ENCODE peak calls at places on chromosomes 16 and 17, in seven cellular contexts. U, K, L, O, G, D and F are unnamed samples.

GRCh38 chr17:3588104-3588503 is 21.1 kb downstream of the TRPV1 start:
- DNase-seq in D (no peak), L (no peak), K (no peak), U (no peak), O (no peak), G (no peak), F (no peak)

GRCh38 chr17:17672453-17673368 is 8.5 kb upstream of the RAI1 start:
- DNase-seq in L (no peak), D (peak), O (no peak), K (no peak), G (no peak), U (peak), F (no peak)

GRCh38 chr16:72946474-72947194 is 101.3 kb downstream of the ZFHX3 start:
- DNase-seq in O (no peak), L (no peak), D (no peak), U (no peak), K (no peak), G (no peak), F (no peak)

GRCh38 chr16:84378567-84378966 is 10.2 kb downstream of the ATP2C2 start:
- DNase-seq in L (no peak), U (no peak), O (no peak), D (no peak), K (no peak), G (no peak), F (no peak)

GRCh38 chr16:55471448-55472097 is 7.4 kb upstream of the MMP2 start:
- DNase-seq in L (no peak), O (no peak), G (no peak), K (no peak), U (peak), D (peak), F (no peak)

GRCh38 chr17:72735602-72736001 is 356.9 kb downstream of the SLC39A11 start:
- DNase-seq in U (no peak), O (no peak), L (no peak), K (no peak), G (no peak), D (no peak), F (no peak)

GRCh38 chr17:42520540-42520951 is 15.5 kb upstream of the NAGLU start:
- DNase-seq in U (no peak), G (no peak), D (peak), O (no peak), L (no peak), K (no peak), F (peak)

GRCh38 chr17:8375738-8376259 is 705 bp downstream of the KRABD2 start:
- DNase-seq in G (no peak), K (peak), D (peak), L (peak), U (no peak), O (no peak), F (no peak)

GRCh38 chr16:52591441-52592215 is 44.7 kb upstream of the TOX3 start:
- DNase-seq in L (no peak), G (no peak), D (no peak), O (no peak), K (no peak), U (no peak), F (no peak)

GRCh38 chr17:27203241-27203640 is 90.7 kb upstream of the WSB1 start:
- DNase-seq in L (no peak), D (no peak), G (no peak), O (no peak), K (no peak), U (no peak), F (no peak)

GRCh38 chr16:25063865-25064264 is 47.7 kb upstream of the LCMT1 start:
- DNase-seq in L (no peak), O (no peak), U (peak), D (no peak), K (no peak), G (peak), F (no peak)

GRCh38 chr17:43526886-43527648 is 19.1 kb downstream of the ETV4 start:
- DNase-seq in D (no peak), G (no peak), O (no peak), L (no peak), U (no peak), K (no peak), F (no peak)

GRCh38 chr17:57721967-57722703 is 23.0 kb downstream of the CCDC182 start:
- DNase-seq in G (peak), D (no peak), U (no peak), L (no peak), K (no peak), O (no peak), F (no peak)

GRCh38 chr16:62955033-62955349 is 918.8 kb upstream of the CDH8 start:
- DNase-seq in G (no peak), L (no peak), D (no peak), U (no peak), K (no peak), O (no peak), F (no peak)

GRCh38 chr17:83136156-83136555 is 56.7 kb downstream of the METRNL start:
- DNase-seq in L (no peak), O (no peak), G (no peak), D (no peak), K (no peak), U (no peak), F (no peak)

GRCh38 chr17:48555183-48555615 is 10.3 kb upstream of the HOXB2 start:
- DNase-seq in O (no peak), U (peak), G (peak), D (no peak), L (no peak), K (no peak), F (no peak)

GRCh38 chr17:4607773-4608187 is 23.5 kb downstream of the SMTNL2 start:
- DNase-seq in O (no peak), L (no peak), U (peak), D (no peak), G (peak), K (peak), F (no peak)

GRCh38 chr16:22898874-22899348 is 84.9 kb downstream of the HS3ST2 start:
- DNase-seq in U (peak), K (peak), O (peak), L (peak), G (peak), D (peak), F (peak)

GRCh38 chr16:72848759-72849664 is 198.9 kb downstream of the ZFHX3 start:
- DNase-seq in G (no peak), K (peak), O (no peak), L (peak), U (peak), D (no peak), F (no peak)

GRCh38 chr16:83002351-83003334 is 375.9 kb downstream of the CDH13 start:
- DNase-seq in G (no peak), D (peak), K (no peak), U (peak), O (no peak), L (no peak), F (no peak)

GRCh38 chr17:65467156-65467555 is 94.3 kb downstream of the AXIN2 start:
- DNase-seq in K (no peak), L (no peak), O (no peak), U (no peak), D (no peak), G (no peak), F (no peak)

GRCh38 chr16:1262210-1262845 is 6.5 kb downstream of the TPSD1 start:
- DNase-seq in D (no peak), O (no peak), L (no peak), K (no peak), G (no peak), U (no peak), F (no peak)

GRCh38 chr16:19223235-19223847 is 55.3 kb downstream of the SYT17 start:
- DNase-seq in G (peak), O (no peak), U (peak), L (no peak), K (no peak), D (peak), F (no peak)

GRCh38 chr17:36647598-36647997 is 46.2 kb downstream of the MRM1 start:
- DNase-seq in G (no peak), L (no peak), O (no peak), D (peak), U (no peak), K (no peak), F (no peak)

GRCh38 chr17:55383771-55384679 is 37.6 kb downstream of the MMD start:
- DNase-seq in U (no peak), K (no peak), D (no peak), G (peak), L (no peak), O (no peak), F (no peak)

GRCh38 chr17:29138184-29138955 is 41.8 kb downstream of the MYO18A start:
- DNase-seq in G (no peak), D (no peak), O (peak), L (no peak), K (no peak), U (peak), F (no peak)

GRCh38 chr16:11621920-11622651 is 35.4 kb upstream of the LITAF start:
- DNase-seq in K (no peak), G (no peak), D (no peak), L (no peak), O (peak), U (no peak), F (peak)

GRCh38 chr16:17555176-17555575 is 84.4 kb upstream of the XYLT1 start:
- DNase-seq in G (no peak), D (no peak), O (no peak), U (peak), K (no peak), L (no peak), F (no peak)

GRCh38 chr17:82218349-82219075 is 5.9 kb upstream of the CCDC57 start:
- DNase-seq in L (no peak), O (no peak), D (no peak), G (no peak), U (no peak), K (no peak), F (no peak)